ENCODE peak calls at places on chromosome 20, in four cellular contexts. V is lower lobe of right lung; O is CD8-positive, alpha-beta T cell; I is upper lobe of left lung. Z is an unnamed sample. For H3K4me1, the result is how much of the 10 kb centered on the place peaks cover.

GRCh38 chr20:38726849-38727601 is 2.7 kb downstream of the SLC32A1 start:
- DNase-seq in V (no peak), O (no peak), I (peak), Z (no peak)

GRCh38 chr20:9015984-9016324 is 52.9 kb upstream of the PLCB4 start:
- DNase-seq in V (no peak), I (no peak), O (no peak), Z (no peak)

GRCh38 chr20:36917943-36918342 is 33.6 kb downstream of the SAMHD1 start:
- DNase-seq in O (no peak), V (no peak), I (no peak), Z (no peak)

GRCh38 chr20:47319517-47320252 is 36.8 kb downstream of the ZMYND8 start:
- DNase-seq in O (no peak), I (no peak), V (peak), Z (no peak)

GRCh38 chr20:5153152-5153467 is 26.3 kb downstream of the CDS2 start:
- DNase-seq in O (no peak), I (no peak), V (no peak), Z (no peak)

GRCh38 chr20:19520261-19520660 is 237.8 kb upstream of the RIN2 start:
- DNase-seq in I (no peak), O (no peak), V (no peak), Z (no peak)

GRCh38 chr20:5553194-5553815 is 196.9 kb upstream of the SHLD1 start:
- DNase-seq in O (no peak), I (no peak), V (no peak), Z (no peak)

GRCh38 chr20:21303872-21304586 is 898 bp downstream of the XRN2 start:
- DNase-seq in O (no peak), V (no peak), I (no peak), Z (no peak)

GRCh38 chr20:56442381-56443365 is 25.8 kb upstream of the RTF2 start:
- DNase-seq in V (no peak), O (no peak), I (no peak), Z (no peak)

GRCh38 chr20:54123587-54124180 is 50.1 kb downstream of the CYP24A1 start:
- DNase-seq in I (no peak), O (no peak), V (peak), Z (peak)

GRCh38 chr20:64010711-64011237 is 25.2 kb upstream of the C20orf204 start:
- DNase-seq in I (no peak), O (no peak), V (no peak), Z (no peak)

GRCh38 chr20:56872620-56873458 is 243.7 kb downstream of the TFAP2C start:
- DNase-seq in O (no peak), V (no peak), I (no peak), Z (no peak)

GRCh38 chr20:39795401-39796272 is 833.5 kb downstream of the DHX35 start:
- DNase-seq in O (no peak), V (no peak), I (no peak), Z (no peak)

GRCh38 chr20:57593134-57593886 is 26.9 kb downstream of the ZBP1 start:
- DNase-seq in I (peak), O (no peak), V (peak), Z (no peak)

GRCh38 chr20:41046716-41047115 is 18.1 kb downstream of the TOP1 start:
- DNase-seq in O (no peak), V (no peak), I (no peak), Z (no peak)

GRCh38 chr20:62437985-62438384 is 10.6 kb upstream of the RBBP8NL start:
- DNase-seq in O (no peak), V (no peak), I (peak), Z (no peak)

GRCh38 chr20:4774209-4774608 is 52.5 kb downstream of the PRND start:
- DNase-seq in V (no peak), I (no peak), O (no peak), Z (no peak)

GRCh38 chr20:44065401-44066340 is 121.3 kb downstream of the JPH2 start:
- DNase-seq in I (peak), O (no peak), V (no peak), Z (peak)

GRCh38 chr20:10519361-10520048 is 84.4 kb downstream of the SLX4IP start:
- DNase-seq in V (no peak), O (no peak), I (no peak), Z (no peak)

GRCh38 chr20:60137657-60138245 is 179.5 kb downstream of the CDH26 start:
- DNase-seq in I (no peak), O (peak), V (no peak), Z (no peak)

GRCh38 chr20:38094373-38094775 is 60.8 kb downstream of the RPRD1B start:
- DNase-seq in V (no peak), O (no peak), I (no peak), Z (no peak)

GRCh38 chr20:33640287-33640686 is 21.8 kb upstream of the C20orf144 start:
- DNase-seq in I (no peak), V (no peak), O (no peak), Z (no peak)

GRCh38 chr20:52150440-52151258 is 40.9 kb downstream of the ZFP64 start:
- DNase-seq in O (no peak), I (no peak), V (no peak), Z (no peak)

GRCh38 chr20:36205026-36205425 is 31.3 kb upstream of the AAR2 start:
- DNase-seq in I (no peak), V (no peak), O (no peak), Z (no peak)

GRCh38 chr20:63315240-63315981 is 22.4 kb downstream of the COL20A1 start:
- DNase-seq in O (no peak), I (peak), V (peak), Z (no peak)

GRCh38 chr20:21027569-21027968 is 78.6 kb downstream of the LINC00237 start:
- DNase-seq in I (no peak), O (no peak), V (no peak), Z (no peak)

GRCh38 chr20:43938932-43939761 is 24.5 kb downstream of the TOX2 start:
- DNase-seq in V (peak), I (no peak), O (no peak), Z (no peak)

GRCh38 chr20:36792422-36792821 is 18.9 kb upstream of the DSN1 start:
- DNase-seq in O (no peak), I (no peak), V (no peak), Z (no peak)

GRCh38 chr20:4951299-4951698 is 50.0 kb downstream of the SLC23A2 start:
- DNase-seq in O (no peak), I (no peak), V (no peak), Z (no peak)

DNA sequence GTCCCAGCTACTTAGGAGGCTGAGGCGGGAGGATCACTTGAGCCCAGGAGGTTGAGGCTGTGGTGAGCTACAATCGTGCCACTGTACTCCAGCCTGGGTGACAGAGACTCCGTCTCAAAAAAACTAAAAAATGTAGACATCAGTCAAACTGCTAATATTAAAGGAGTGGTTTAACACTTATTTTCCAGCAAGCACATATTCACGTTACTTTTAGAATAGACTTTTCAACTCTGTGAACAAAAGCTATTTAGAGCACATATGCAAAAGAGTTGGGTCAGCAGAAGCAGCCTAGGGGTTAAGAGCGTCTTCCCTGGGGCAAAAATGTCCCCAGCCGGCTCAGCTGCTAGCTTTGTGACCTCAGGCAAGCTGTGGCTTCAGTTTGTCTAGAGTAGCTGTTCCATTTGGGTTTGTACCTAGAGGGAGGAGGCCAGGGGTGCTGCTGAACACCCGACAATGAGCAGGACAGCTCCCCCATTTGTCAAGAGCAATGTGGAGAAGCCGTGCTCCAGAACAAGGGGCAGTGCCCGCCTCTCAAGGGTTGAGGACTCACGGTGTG is 62.5 kb upstream of the PTGIS start:
- DNase-seq in O (no peak), V (peak), I (no peak), Z (no peak)
- H3K4me1 ChIP-seq in O (under half), V (under half), I (under half), Z (under half)

GRCh38 chr20:32637311-32637710 is 36.4 kb downstream of the C20orf203 start:
- DNase-seq in O (no peak), V (no peak), I (no peak), Z (no peak)

GRCh38 chr20:32636821-32637220 is 36.9 kb downstream of the C20orf203 start:
- DNase-seq in I (no peak), O (no peak), V (no peak), Z (no peak)

GRCh38 chr20:32637738-32638137 is 36.0 kb downstream of the C20orf203 start:
- DNase-seq in I (no peak), O (no peak), V (no peak), Z (no peak)

GRCh38 chr20:32639284-32639683 is 34.5 kb downstream of the C20orf203 start:
- DNase-seq in O (no peak), I (no peak), V (no peak), Z (no peak)

DNA sequence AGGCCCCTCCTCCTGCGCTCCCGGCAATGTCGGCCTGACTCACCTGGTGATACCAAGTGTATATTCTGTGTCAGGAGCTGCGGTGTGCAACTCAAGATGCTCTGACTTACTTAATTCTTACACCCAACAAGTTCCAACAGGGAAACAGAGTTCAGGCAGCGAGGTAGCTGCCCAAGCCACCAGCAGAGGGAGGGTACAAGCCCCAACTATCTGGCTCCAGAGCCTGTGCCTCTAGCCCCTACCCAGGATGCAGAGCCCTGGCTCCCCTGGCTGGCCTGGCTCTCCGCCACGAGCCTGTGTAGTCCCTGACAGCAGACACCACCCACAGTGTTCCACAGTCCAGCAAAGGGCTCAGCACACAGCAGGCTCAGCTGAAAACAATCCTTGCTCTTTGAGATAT is 34.9 kb downstream of the C20orf203 start:
- DNase-seq in O (no peak), I (no peak), V (no peak), Z (no peak)
- TF ChIP-seq CTCF in O (no peak), I (no peak), V (no peak), Z (no peak)

GRCh38 chr20:58906894-58907293 is 54.4 kb downstream of the GNAS start:
- DNase-seq in V (no peak), O (no peak), I (no peak), Z (no peak)
- H3K4me3 ChIP-seq in V (peak), O (no peak), I (no peak), Z (no peak)

DNA sequence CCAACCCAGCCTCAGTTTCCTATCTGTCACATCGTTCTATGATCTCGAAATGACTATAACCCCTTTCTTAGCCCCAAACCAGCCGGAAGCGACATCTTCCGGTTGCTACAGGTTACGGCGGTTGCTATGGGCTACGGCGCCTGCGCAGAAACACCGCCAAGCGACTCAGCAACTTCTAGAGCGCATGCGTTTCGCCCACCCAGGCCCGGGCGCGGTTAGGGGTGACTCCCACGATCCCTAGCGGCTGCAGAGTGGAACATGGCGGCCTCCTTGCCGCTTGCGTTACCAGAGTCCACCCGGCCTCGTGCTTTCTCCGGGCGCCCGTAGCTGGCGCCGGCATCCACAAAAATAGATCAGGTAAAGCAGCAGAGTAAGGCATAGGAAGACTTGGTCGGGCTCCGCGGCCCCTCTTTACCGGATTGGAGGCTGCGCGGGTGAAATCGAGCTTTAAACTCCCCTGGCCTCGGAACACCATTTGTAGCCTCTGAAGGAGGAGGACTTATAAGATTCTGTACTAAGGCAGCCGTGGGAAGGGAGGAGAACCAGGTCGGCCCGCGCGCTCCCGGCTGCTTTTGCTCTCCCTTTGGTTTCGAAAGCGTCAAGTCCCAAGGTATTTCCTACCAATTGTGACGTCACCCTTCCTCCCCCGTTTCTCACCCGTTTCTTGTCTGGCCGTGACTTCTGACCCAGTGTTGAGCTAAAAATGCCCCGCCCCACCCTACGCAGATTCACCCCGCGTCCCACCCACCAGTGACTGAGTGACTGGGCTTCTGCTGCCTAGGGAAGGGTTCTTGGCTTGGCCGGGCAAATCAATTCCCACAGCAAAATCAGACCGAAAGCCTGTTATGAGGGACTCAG is 3.5 kb downstream of the SDCBP2 start:
- DNase-seq in I (peak), O (peak), V (peak), Z (peak)
- H3K4me1 ChIP-seq in I (half or more), O (under half), V (half or more), Z (half or more)

GRCh38 chr20:48723308-48724264 is 104.2 kb downstream of the PREX1 start:
- DNase-seq in O (no peak), I (no peak), V (peak), Z (no peak)
- TF ChIP-seq CTCF in O (no peak), I (no peak), V (peak), Z (no peak)

GRCh38 chr20:46222521-46223007 is 85.7 kb downstream of the CDH22 start:
- DNase-seq in V (no peak), I (no peak), O (no peak), Z (no peak)

GRCh38 chr20:46219190-46219589 is 89.1 kb downstream of the CDH22 start:
- DNase-seq in O (no peak), I (no peak), V (no peak), Z (no peak)

GRCh38 chr20:46219920-46220319 is 88.4 kb downstream of the CDH22 start:
- DNase-seq in I (no peak), O (no peak), V (no peak), Z (no peak)

GRCh38 chr20:46221271-46221670 is 87.0 kb downstream of the CDH22 start:
- DNase-seq in V (no peak), I (no peak), O (no peak), Z (no peak)

DNA sequence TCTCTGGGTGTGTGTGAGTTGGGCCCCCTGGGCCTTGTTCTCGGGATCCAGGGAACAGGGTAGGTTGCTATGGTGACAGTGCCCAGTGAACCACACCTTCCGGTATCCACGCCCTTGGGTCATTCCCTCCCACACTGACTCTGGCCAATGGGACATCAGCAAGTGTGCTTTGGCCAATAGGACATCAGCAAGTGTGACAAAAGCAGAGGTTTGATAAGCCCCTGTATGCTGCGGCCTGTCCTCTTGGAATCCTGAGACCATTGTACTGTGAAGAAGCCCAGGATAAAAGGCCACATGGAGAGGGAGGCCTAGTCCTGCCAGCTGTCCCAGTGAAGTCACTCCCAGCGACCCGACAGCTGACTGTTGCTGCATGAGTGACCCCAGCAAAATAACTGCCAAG is 87.5 kb downstream of the CDH22 start:
- DNase-seq in O (no peak), I (no peak), V (no peak), Z (no peak)
- H3K4me3 ChIP-seq in O (no peak), I (no peak), V (no peak), Z (no peak)

DNA sequence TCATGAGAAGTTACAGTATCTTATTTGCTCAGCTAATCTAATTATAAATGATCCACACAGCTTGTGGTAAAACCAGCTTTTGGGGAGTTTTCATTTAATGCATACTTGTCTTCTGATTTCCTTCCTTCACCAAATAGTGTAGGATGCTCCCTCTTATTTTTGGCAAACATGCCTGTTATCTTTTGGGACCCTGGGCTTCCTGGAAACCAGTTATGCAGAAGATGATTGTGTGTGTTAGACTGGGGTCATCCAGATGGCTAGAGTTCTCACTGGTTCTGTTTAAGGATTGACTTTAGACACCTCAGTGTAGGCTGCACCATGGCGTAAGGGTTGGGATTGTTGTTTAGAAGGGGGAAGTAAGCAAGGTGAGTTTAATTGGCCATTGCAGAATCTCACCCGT is 61.3 kb downstream of the PTPN1 start:
- DNase-seq in V (no peak), I (no peak), O (no peak), Z (no peak)
- H3K4me1 ChIP-seq in V (under half), I (under half), O (under half), Z (under half)